ENCODE peak calls at places on chromosomes 3 and 15, in four cellular contexts. One of them, this sample, is unnamed.

GRCh38 chr15:96047255-96047931 is 283.1 kb upstream of the NR2F2 start:
- DNase-seq in HuH-7.5: no peak
- DNase-seq in activated T-cell treated with anti-CD3 and anti-CD28 coated beads, Interleukin-2, amount 50 U/mL, for 1 hour: no peak
- DNase-seq in choroid plexus epithelial cell: peak
- DNase-seq in this sample: no peak

GRCh38 chr3:9352917-9353823 is 9.7 kb upstream of the THUMPD3 start:
- DNase-seq in HuH-7.5: peak
- DNase-seq in activated T-cell treated with anti-CD3 and anti-CD28 coated beads, Interleukin-2, amount 50 U/mL, for 1 hour: peak
- DNase-seq in choroid plexus epithelial cell: peak
- DNase-seq in this sample: peak

GRCh38 chr3:166362698-166363097 is 525.5 kb upstream of the BCHE start:
- DNase-seq in HuH-7.5: no peak
- DNase-seq in activated T-cell treated with anti-CD3 and anti-CD28 coated beads, Interleukin-2, amount 50 U/mL, for 1 hour: no peak
- DNase-seq in choroid plexus epithelial cell: no peak
- DNase-seq in this sample: no peak

GRCh38 chr3:4821975-4822374 is 157.3 kb upstream of the BHLHE40 start:
- DNase-seq in HuH-7.5: no peak
- DNase-seq in activated T-cell treated with anti-CD3 and anti-CD28 coated beads, Interleukin-2, amount 50 U/mL, for 1 hour: peak
- DNase-seq in choroid plexus epithelial cell: no peak
- DNase-seq in this sample: peak

GRCh38 chr3:31710123-31710841 is 177.6 kb downstream of the STT3B start:
- DNase-seq in HuH-7.5: no peak
- DNase-seq in activated T-cell treated with anti-CD3 and anti-CD28 coated beads, Interleukin-2, amount 50 U/mL, for 1 hour: no peak
- DNase-seq in choroid plexus epithelial cell: peak
- DNase-seq in this sample: no peak

GRCh38 chr3:136114421-136114820 is 81.7 kb downstream of the MSL2 start:
- DNase-seq in HuH-7.5: no peak
- DNase-seq in activated T-cell treated with anti-CD3 and anti-CD28 coated beads, Interleukin-2, amount 50 U/mL, for 1 hour: no peak
- DNase-seq in choroid plexus epithelial cell: peak
- DNase-seq in this sample: no peak

GRCh38 chr15:51600114-51600513 is 22.5 kb downstream of the DMXL2 start:
- DNase-seq in HuH-7.5: no peak
- DNase-seq in activated T-cell treated with anti-CD3 and anti-CD28 coated beads, Interleukin-2, amount 50 U/mL, for 1 hour: no peak
- DNase-seq in choroid plexus epithelial cell: no peak
- DNase-seq in this sample: no peak

GRCh38 chr3:171748341-171748918 is 61.9 kb downstream of the PLD1 start:
- DNase-seq in HuH-7.5: no peak
- DNase-seq in activated T-cell treated with anti-CD3 and anti-CD28 coated beads, Interleukin-2, amount 50 U/mL, for 1 hour: no peak
- DNase-seq in choroid plexus epithelial cell: peak
- DNase-seq in this sample: no peak

GRCh38 chr15:76575177-76576078 is 238.9 kb downstream of the ISL2 start:
- DNase-seq in HuH-7.5: no peak
- DNase-seq in activated T-cell treated with anti-CD3 and anti-CD28 coated beads, Interleukin-2, amount 50 U/mL, for 1 hour: no peak
- DNase-seq in choroid plexus epithelial cell: peak
- DNase-seq in this sample: no peak

GRCh38 chr3:155197786-155198185 is 95.7 kb downstream of the STRIT1 start:
- DNase-seq in HuH-7.5: no peak
- DNase-seq in activated T-cell treated with anti-CD3 and anti-CD28 coated beads, Interleukin-2, amount 50 U/mL, for 1 hour: no peak
- DNase-seq in choroid plexus epithelial cell: no peak
- DNase-seq in this sample: no peak

GRCh38 chr15:86162172-86162591 is 82.5 kb downstream of the AGBL1 start:
- DNase-seq in HuH-7.5: no peak
- DNase-seq in activated T-cell treated with anti-CD3 and anti-CD28 coated beads, Interleukin-2, amount 50 U/mL, for 1 hour: no peak
- DNase-seq in choroid plexus epithelial cell: no peak
- DNase-seq in this sample: no peak

GRCh38 chr3:150446470-150446977 is 38.4 kb downstream of the TSC22D2 start:
- DNase-seq in HuH-7.5: no peak
- DNase-seq in activated T-cell treated with anti-CD3 and anti-CD28 coated beads, Interleukin-2, amount 50 U/mL, for 1 hour: no peak
- DNase-seq in choroid plexus epithelial cell: no peak
- DNase-seq in this sample: no peak

GRCh38 chr3:150146891-150147761 is 176.4 kb upstream of the PFN2 start:
- DNase-seq in HuH-7.5: no peak
- DNase-seq in activated T-cell treated with anti-CD3 and anti-CD28 coated beads, Interleukin-2, amount 50 U/mL, for 1 hour: no peak
- DNase-seq in choroid plexus epithelial cell: peak
- DNase-seq in this sample: no peak

GRCh38 chr3:190591080-190591479 is 77.2 kb downstream of the IL1RAP start:
- DNase-seq in HuH-7.5: no peak
- DNase-seq in activated T-cell treated with anti-CD3 and anti-CD28 coated beads, Interleukin-2, amount 50 U/mL, for 1 hour: no peak
- DNase-seq in choroid plexus epithelial cell: no peak
- DNase-seq in this sample: no peak